ENCODE peak calls at places on chromosomes 11 and 22, in four cellular contexts. Y is cardiac fibroblast; U is activated CD8-positive, alpha-beta memory T cell treated with anti-CD3 and anti-CD28 coated beads, Interleukin-2, amount 10 ng/mL, durations not matched to agents 7 days and 5 days; X is C1 segment of cervical spinal cord. B is an unnamed sample.

GRCh38 chr22:20418211-20418788 is 19.3 kb downstream of the SCARF2 start:
- DNase-seq in X (peak), U (peak), Y (peak), B (peak)

GRCh38 chr11:32920570-32920969 is 28.0 kb downstream of the QSER1 start:
- DNase-seq in U (no peak), Y (no peak), X (no peak), B (no peak)

GRCh38 chr11:61125310-61125684 is 23.0 kb downstream of the CD5 start:
- DNase-seq in U (no peak), Y (no peak), X (no peak), B (no peak)

GRCh38 chr11:1573847-1574255 is 1.8 kb upstream of the DUSP8 start:
- DNase-seq in X (no peak), Y (no peak), U (no peak), B (no peak)

GRCh38 chr11:113814181-113814580 is 34.6 kb downstream of the CLDN25 start:
- DNase-seq in Y (no peak), X (no peak), U (no peak), B (no peak)

GRCh38 chr22:38935023-38935422 is 22.4 kb upstream of the APOBEC3A start:
- DNase-seq in X (no peak), Y (no peak), U (no peak), B (peak)

GRCh38 chr11:78828582-78829520 is 254.2 kb upstream of the NARS2 start:
- DNase-seq in X (no peak), Y (peak), U (no peak), B (no peak)

GRCh38 chr11:64751136-64751535 is 7.2 kb upstream of the RASGRP2 start:
- DNase-seq in X (no peak), Y (no peak), U (no peak), B (no peak)

GRCh38 chr22:43126506-43127165 is 16.1 kb downstream of the BIK start:
- DNase-seq in X (no peak), Y (peak), U (no peak), B (no peak)

GRCh38 chr11:9875862-9876261 is 212.0 kb downstream of the SWAP70 start:
- DNase-seq in Y (no peak), X (no peak), U (no peak), B (no peak)

GRCh38 chr11:125117429-125117828 is 6.0 kb upstream of the TMEM218 start:
- DNase-seq in U (no peak), X (no peak), Y (no peak), B (no peak)

GRCh38 chr22:37018815-37019308 is 385 bp downstream of the TST start:
- DNase-seq in X (peak), Y (peak), U (no peak), B (peak)

GRCh38 chr11:70538641-70539359 is 140.5 kb downstream of the CTTN start:
- DNase-seq in U (no peak), X (no peak), Y (no peak), B (no peak)

GRCh38 chr11:110759972-110760381 is 47.7 kb upstream of the ARHGAP20 start:
- DNase-seq in U (no peak), Y (peak), X (no peak), B (no peak)

GRCh38 chr11:36048496-36049247 is 104.8 kb downstream of the LDLRAD3 start:
- DNase-seq in U (no peak), X (no peak), Y (peak), B (no peak)

GRCh38 chr11:27910186-27910941 is 197.6 kb downstream of the KIF18A start:
- DNase-seq in X (no peak), Y (no peak), U (no peak), B (no peak)

GRCh38 chr22:35590634-35591295 is 26.4 kb downstream of the MB start:
- DNase-seq in X (no peak), U (no peak), Y (no peak), B (no peak)

GRCh38 chr11:131036544-131036943 is 120.3 kb upstream of the SNX19 start:
- DNase-seq in X (no peak), Y (no peak), U (no peak), B (no peak)

GRCh38 chr22:43343262-43343988 is at the start of gene SCUBE1:
- DNase-seq in U (peak), X (no peak), Y (peak), B (no peak)

GRCh38 chr11:110566577-110566976 is 136.8 kb downstream of the FDX1 start:
- DNase-seq in Y (no peak), X (no peak), U (no peak), B (no peak)

GRCh38 chr11:48107188-48107704 is 109.4 kb upstream of the OR4B1 start:
- DNase-seq in U (peak), X (no peak), Y (no peak), B (no peak)

GRCh38 chr11:64090811-64091516 is 55.2 kb downstream of the FLRT1 start:
- DNase-seq in Y (peak), X (no peak), U (no peak), B (no peak)

GRCh38 chr22:31144223-31144622 is 3.9 kb upstream of the PLA2G3 start:
- DNase-seq in U (no peak), X (no peak), Y (no peak), B (no peak)

GRCh38 chr11:122344281-122344680 is 228.3 kb upstream of the BLID start:
- DNase-seq in X (no peak), U (no peak), Y (peak), B (no peak)

GRCh38 chr22:42967933-42968332 is 47.0 kb downstream of the PACSIN2 start:
- DNase-seq in Y (no peak), U (no peak), X (no peak), B (peak)

GRCh38 chr22:37561209-37562048 is 1.1 kb downstream of the CDC42EP1 start:
- DNase-seq in X (peak), Y (peak), U (peak), B (peak)

GRCh38 chr22:39663751-39664150 is 93.2 kb downstream of the CACNA1I start:
- DNase-seq in U (no peak), X (no peak), Y (no peak), B (no peak)

GRCh38 chr22:50606126-50606525 is 5.5 kb downstream of the MAPK8IP2 start:
- DNase-seq in Y (no peak), U (no peak), X (no peak), B (no peak)

GRCh38 chr11:117668291-117668690 is 128.7 kb downstream of the DSCAML1 start:
- DNase-seq in U (no peak), Y (no peak), X (no peak), B (no peak)

B was measured in suprapubic skin.